ENCODE peak calls at places on chromosomes 6 and 20, in four cellular contexts. N is HepG2, R is K562, B is HCT116. O is an unnamed sample.

GRCh38 chr20:48606841-48607543 is 220.8 kb downstream of the PREX1 start:
- DNase-seq in B (no peak), R (no peak), N (no peak), O (no peak)

GRCh38 chr20:17536944-17537444 is 5.8 kb upstream of the BFSP1 start:
- DNase-seq in R (peak; percentile 75), B (peak; percentile 64), N (peak; percentile 90), O (peak; percentile 71)

GRCh38 chr20:41245086-41245707 is 72.3 kb downstream of the ZHX3 start:
- DNase-seq in B (no peak), N (peak; percentile 15), R (no peak), O (peak; percentile 33)

GRCh38 chr20:53643031-53643832 is 49.6 kb upstream of the ZNF217 start:
- DNase-seq in R (peak; percentile 75), B (peak; percentile 57), N (no peak), O (no peak)

GRCh38 chr6:97186416-97186999 is 96.5 kb downstream of the MMS22L start:
- DNase-seq in B (peak; percentile 42), N (peak; percentile 66), R (peak; percentile 77), O (peak; percentile 64)

GRCh38 chr20:24646331-24646730 is 176.9 kb downstream of the SYNDIG1 start:
- DNase-seq in R (no peak), N (no peak), B (no peak), O (no peak)

GRCh38 chr20:24968278-24968677 is 19.2 kb downstream of the CST7 start:
- DNase-seq in R (no peak), B (no peak), N (no peak), O (no peak)

GRCh38 chr20:33545763-33546162 is 55.9 kb downstream of the CBFA2T2 start:
- DNase-seq in N (no peak), B (no peak), R (no peak), O (no peak)

GRCh38 chr6:167704396-167704801 is 122.3 kb upstream of the AFDN start:
- DNase-seq in N (no peak), B (no peak), R (no peak), O (no peak)

GRCh38 chr20:62732356-62732755 is 23.7 kb downstream of the NTSR1 start:
- DNase-seq in N (no peak), R (no peak), B (no peak), O (no peak)
- H3K4me2 ChIP-seq in N (no peak overlapping the region), R (no peak overlapping the region), B (peak overlapping the region; percentile 77), O (no peak overlapping the region)

DNA sequence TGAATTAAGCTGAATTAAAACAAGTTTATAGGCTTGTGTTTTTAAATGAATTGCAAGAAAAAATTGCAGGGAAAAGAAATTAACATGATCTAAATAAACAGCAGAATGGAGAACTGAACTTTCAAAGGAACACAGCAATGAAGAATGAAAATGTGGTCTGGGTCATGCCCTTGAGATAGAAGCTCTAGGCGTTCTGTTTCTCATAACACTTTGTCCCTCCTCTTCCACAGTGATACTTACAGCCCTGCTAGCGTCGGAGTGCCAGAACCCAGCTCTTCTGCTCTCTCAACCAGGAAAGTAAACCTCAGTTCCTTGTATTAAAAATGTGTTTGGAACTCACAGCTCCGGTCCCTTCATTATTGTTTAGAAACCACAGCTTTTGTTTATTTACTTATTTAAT is 11.4 kb downstream of the HMGCLL1 start:
- DNase-seq in R (no peak), N (no peak), B (no peak), O (no peak)
- TF ChIP-seq FOSL1 in R (no peak), N (no peak), B (no peak), O (no peak)

GRCh38 chr6:159716247-159717086 is 10.8 kb upstream of the WTAP start:
- DNase-seq in B (no peak), N (no peak), R (no peak), O (no peak)
- H3K4me2 ChIP-seq in B (no peak overlapping the region), N (no peak overlapping the region), R (no peak overlapping the region), O (no peak overlapping the region)

GRCh38 chr6:6889601-6890000 is 218.2 kb upstream of the RREB1 start:
- DNase-seq in N (no peak), B (no peak), R (no peak), O (no peak)
- TF ChIP-seq FOSL1 in N (no peak), B (no peak), R (no peak), O (no peak)

GRCh38 chr6:42877695-42878094 is 1.7 kb upstream of the RPL7L1 start:
- DNase-seq in B (no peak), N (peak; percentile 81), R (no peak), O (no peak)
- H3K4me2 ChIP-seq in B (no peak overlapping the region), N (peak overlapping the region; percentile 63), R (no peak overlapping the region), O (no peak overlapping the region)

O was measured in H1.